ENCODE peak calls at places on chromosomes 7 and 10, in six cellular contexts. I is A549, P is GM12878, V is endothelial cell of umbilical vein, O is K562, U is HepG2. Q is an unnamed sample.

GRCh38 chr10:50552771-50553535 is 70.8 kb downstream of the SGMS1 start:
- DNase-seq in I (peak), P (no peak), V (peak), O (no peak), U (no peak), Q (peak)

GRCh38 chr7:145036592-145037386 is 200.9 kb upstream of the TPK1 start:
- DNase-seq in I (peak), P (peak), V (peak), O (peak), U (peak), Q (peak)

GRCh38 chr7:148575640-148576411 is 14.7 kb upstream of the C7orf33 start:
- DNase-seq in I (peak), P (no peak), V (peak), O (peak), U (peak), Q (peak)

GRCh38 chr7:29879609-29880008 is 73.3 kb downstream of the WIPF3 start:
- DNase-seq in I (no peak), P (no peak), V (no peak), O (no peak), U (no peak), Q (no peak)

GRCh38 chr10:110553905-110554304 is 13.6 kb upstream of the SMC3 start:
- DNase-seq in I (no peak), P (no peak), V (no peak), O (no peak), U (no peak), Q (no peak)

GRCh38 chr10:94602729-94603515 is 57.3 kb downstream of the HELLS start:
- DNase-seq in I (no peak), P (no peak), V (peak), O (no peak), U (no peak), Q (no peak)

GRCh38 chr7:7424151-7424873 is 111.4 kb downstream of the COL28A1 start:
- DNase-seq in I (peak), P (peak), V (peak), O (peak), U (peak), Q (peak)

GRCh38 chr10:9010093-9010492 is 955.6 kb downstream of the GATA3 start:
- DNase-seq in I (no peak), P (no peak), V (no peak), O (no peak), U (no peak), Q (no peak)

GRCh38 chr10:116138897-116139296 is 134.1 kb downstream of the GFRA1 start:
- DNase-seq in I (no peak), P (no peak), V (no peak), O (no peak), U (no peak), Q (no peak)

GRCh38 chr10:5284311-5285057 is 80.3 kb upstream of the UCN3 start:
- DNase-seq in I (peak), P (no peak), V (peak), O (peak), U (no peak), Q (peak)

GRCh38 chr10:133086247-133086646 is 1.5 kb upstream of the ADGRA1 start:
- DNase-seq in I (no peak), P (no peak), V (no peak), O (no peak), U (no peak), Q (no peak)

GRCh38 chr7:86980223-86980622 is 79.2 kb downstream of the ELAPOR2 start:
- DNase-seq in I (no peak), P (no peak), V (no peak), O (no peak), U (no peak), Q (no peak)

GRCh38 chr10:78905940-78906308 is 162.8 kb upstream of the ZMIZ1 start:
- DNase-seq in I (no peak), P (no peak), V (no peak), O (no peak), U (no peak), Q (no peak)

GRCh38 chr7:100022621-100023020 is 7.2 kb downstream of the ZKSCAN1 start:
- DNase-seq in I (peak), P (no peak), V (no peak), O (no peak), U (peak), Q (no peak)

GRCh38 chr7:8442295-8442813 is 8.9 kb downstream of the NXPH1 start:
- DNase-seq in I (no peak), P (no peak), V (no peak), O (no peak), U (no peak), Q (no peak)

GRCh38 chr7:90595801-90596683 is at the start of gene CDK14:
- DNase-seq in I (peak), P (no peak), V (peak), O (peak), U (peak), Q (peak)

GRCh38 chr10:118139321-118139720 is 92.6 kb upstream of the RAB11FIP2 start:
- DNase-seq in I (no peak), P (no peak), V (no peak), O (no peak), U (no peak), Q (no peak)

GRCh38 chr7:78634073-78634472 is 819.4 kb downstream of the MAGI2 start:
- DNase-seq in I (no peak), P (no peak), V (no peak), O (no peak), U (no peak), Q (no peak)

GRCh38 chr10:90930070-90930837 is 9.4 kb upstream of the ANKRD1 start:
- DNase-seq in I (peak), P (no peak), V (peak), O (no peak), U (peak), Q (no peak)

GRCh38 chr7:122092964-122093797 is 50.9 kb downstream of the AASS start:
- DNase-seq in I (peak), P (peak), V (peak), O (peak), U (peak), Q (peak)

GRCh38 chr10:46558411-46559185 is 2.1 kb upstream of the GPRIN2 start:
- DNase-seq in I (peak), P (no peak), V (no peak), O (no peak), U (peak), Q (no peak)

GRCh38 chr7:155911471-155912105 is 99.3 kb upstream of the SHH start:
- DNase-seq in I (no peak), P (no peak), V (no peak), O (no peak), U (no peak), Q (no peak)
- TF ChIP-seq MYC in I (no peak), P (no peak), V (no peak), O (no peak), U (no peak), Q (no peak)

GRCh38 chr10:14285941-14286555 is 44.7 kb downstream of the FRMD4A start:
- DNase-seq in I (no peak), P (no peak), V (no peak), O (no peak), U (no peak), Q (no peak)

GRCh38 chr10:14296081-14296709 is 34.5 kb downstream of the FRMD4A start:
- DNase-seq in I (no peak), P (no peak), V (peak), O (no peak), U (no peak), Q (no peak)

GRCh38 chr10:14293516-14293915 is 37.2 kb downstream of the FRMD4A start:
- DNase-seq in I (no peak), P (no peak), V (peak), O (no peak), U (no peak), Q (no peak)

DNA sequence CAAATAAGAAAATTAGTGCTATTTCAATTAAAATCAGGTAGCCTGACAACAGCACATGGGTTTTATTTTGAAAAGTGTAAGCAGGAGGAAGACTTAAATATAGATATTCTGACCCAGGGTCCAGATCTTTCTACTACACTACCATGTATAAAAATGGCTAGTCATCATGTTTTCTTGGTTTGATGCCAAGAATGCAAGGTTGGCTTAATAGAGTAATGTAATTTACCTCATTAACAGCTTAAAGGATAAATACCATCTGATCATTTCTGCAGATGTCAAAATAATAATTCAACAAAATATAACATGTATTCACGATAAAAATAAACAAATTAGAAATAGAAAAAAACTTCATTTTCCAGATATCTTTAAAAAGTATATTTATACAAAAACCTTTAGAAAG is 39.4 kb downstream of the FRMD4A start:
- DNase-seq in I (no peak), P (no peak), V (no peak), O (no peak), U (no peak), Q (no peak)
- TF ChIP-seq POLR2A in I (no peak), P (no peak), V (no peak), O (no peak), U (no peak), Q (no peak)

GRCh38 chr7:2476776-2477446 is 713 bp upstream of the GRIFIN start:
- DNase-seq in I (no peak), P (no peak), V (no peak), O (no peak), U (no peak), Q (peak)
- TF ChIP-seq MYC in I (no peak), P (no peak), V (no peak), O (no peak), U (no peak), Q (no peak)

DNA sequence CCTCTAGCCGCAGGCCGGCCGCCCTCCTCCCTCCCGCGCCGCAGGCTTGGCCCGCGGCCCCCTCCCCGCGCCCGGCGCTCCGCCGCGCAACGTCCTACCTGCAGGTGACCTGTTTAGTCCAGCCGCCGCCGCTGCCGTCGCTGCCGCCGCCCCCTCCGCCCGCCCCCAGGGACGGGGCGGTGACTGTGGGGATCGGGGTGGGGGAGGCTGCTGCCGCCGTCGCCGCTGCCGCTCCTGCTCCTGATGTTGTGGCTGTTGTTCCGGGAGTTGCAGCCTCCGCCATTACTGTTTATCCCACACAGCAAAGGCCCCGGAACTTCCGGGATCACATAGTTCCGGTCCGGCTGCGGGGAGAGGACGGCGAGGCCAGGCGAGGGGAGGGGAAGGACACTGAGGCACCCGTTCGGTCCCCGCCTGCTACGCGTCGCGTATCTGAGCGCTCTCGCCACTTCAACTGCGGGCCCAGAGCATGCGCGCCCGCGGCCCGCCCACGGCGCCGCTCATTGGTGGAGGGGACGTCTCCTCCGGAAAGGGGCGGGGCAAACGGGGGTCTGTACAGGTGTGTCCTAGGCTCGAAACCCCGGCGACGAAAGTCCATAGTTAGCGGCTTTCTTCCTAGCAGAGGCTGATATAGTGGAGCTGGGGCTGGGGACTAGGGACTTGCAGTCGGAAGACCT is at the start of gene MKRN1:
- DNase-seq in I (peak), P (peak), V (peak), O (peak), U (peak), Q (peak)
- TF ChIP-seq POLR2A in I (peak), P (peak), V (peak), O (peak), U (peak), Q (peak)

GRCh38 chr10:87538092-87538795 is 33.6 kb downstream of the MINPP1 start:
- DNase-seq in I (no peak), P (no peak), V (no peak), O (no peak), U (no peak), Q (no peak)
- TF ChIP-seq MYC in I (no peak), P (no peak), V (no peak), O (no peak), U (no peak), Q (no peak)

Q was measured in NB4.